ENCODE peak calls at places on chromosomes 13 and 19, in seven cellular contexts. V is mesendoderm, Z is neuronal stem cell, H is IMR-90, R is trophoblast cell, D is mesenchymal stem cell, O is H1. F is an unnamed sample.

GRCh38 chr19:18733196-18733647 is 49.7 kb downstream of the CRTC1 start:
- DNase-seq in V (no peak), Z (no peak), H (peak), R (no peak), D (peak), O (no peak), F (no peak)

GRCh38 chr13:91399189-91400093 is 1.0 kb downstream of the GPC5 start:
- DNase-seq in V (no peak), Z (no peak), H (no peak), R (no peak), D (no peak), O (no peak), F (no peak)

GRCh38 chr13:65292488-65292901 is 1937.6 kb downstream of the PCDH9 start:
- DNase-seq in V (peak), Z (no peak), H (peak), R (no peak), D (peak), O (peak), F (peak)

GRCh38 chr19:6723108-6723618 is 2.7 kb upstream of the C3 start:
- DNase-seq in V (peak), Z (no peak), H (peak), R (no peak), D (peak), O (no peak), F (no peak)

GRCh38 chr13:33633701-33634525 is 184.0 kb upstream of the RFC3 start:
- DNase-seq in V (peak), Z (no peak), H (peak), R (peak), D (peak), O (no peak), F (no peak)

GRCh38 chr19:47035127-47035494 is 13.3 kb downstream of the TMEM160 start:
- DNase-seq in V (peak), Z (no peak), H (no peak), R (no peak), D (no peak), O (no peak), F (peak)

GRCh38 chr13:112812306-112813034 is 122.6 kb downstream of the ATP11A start:
- DNase-seq in V (no peak), Z (no peak), H (no peak), R (no peak), D (no peak), O (no peak), F (no peak)

GRCh38 chr19:44602071-44602470 is 11.3 kb upstream of the IGSF23 start:
- DNase-seq in V (no peak), Z (no peak), H (no peak), R (peak), D (no peak), O (no peak), F (no peak)

GRCh38 chr13:61954092-61954491 is 538.4 kb upstream of the PCDH20 start:
- DNase-seq in V (peak), Z (peak), H (peak), R (no peak), D (peak), O (no peak), F (no peak)

GRCh38 chr13:31908696-31909386 is 122.7 kb upstream of the FRY start:
- DNase-seq in V (peak), Z (no peak), H (no peak), R (peak), D (no peak), O (no peak), F (no peak)

GRCh38 chr13:30169442-30169841 is 137.9 kb downstream of the KATNAL1 start:
- DNase-seq in V (no peak), Z (no peak), H (no peak), R (no peak), D (peak), O (no peak), F (no peak)

GRCh38 chr19:32971012-32971595 is 654 bp downstream of the CEP89 start:
- DNase-seq in V (no peak), Z (no peak), H (no peak), R (no peak), D (no peak), O (no peak), F (no peak)

GRCh38 chr19:55423225-55423967 is 15.8 kb upstream of the UBE2S start:
- DNase-seq in V (no peak), Z (no peak), H (no peak), R (no peak), D (no peak), O (no peak), F (no peak)

GRCh38 chr19:45507864-45508680 is 793 bp downstream of the VASP start:
- DNase-seq in V (peak), Z (no peak), H (no peak), R (peak), D (peak), O (no peak), F (peak)

GRCh38 chr13:26538363-26539317 is 18.8 kb upstream of the WASF3 start:
- DNase-seq in V (no peak), Z (no peak), H (no peak), R (no peak), D (no peak), O (no peak), F (no peak)

GRCh38 chr19:1079566-1080111 is 12.7 kb downstream of the ARHGAP45 start:
- DNase-seq in V (no peak), Z (no peak), H (no peak), R (peak), D (no peak), O (no peak), F (peak)

GRCh38 chr13:38702609-38703008 is 15.7 kb downstream of the FREM2 start:
- DNase-seq in V (no peak), Z (no peak), H (no peak), R (no peak), D (no peak), O (no peak), F (no peak)

GRCh38 chr13:66845393-66845792 is 384.7 kb downstream of the PCDH9 start:
- DNase-seq in V (no peak), Z (no peak), H (no peak), R (no peak), D (no peak), O (no peak), F (no peak)

GRCh38 chr13:99314640-99315176 is 7.5 kb upstream of the GPR183 start:
- DNase-seq in V (no peak), Z (no peak), H (peak), R (no peak), D (peak), O (no peak), F (no peak)

GRCh38 chr19:29404015-29404414 is 121.8 kb upstream of the VSTM2B start:
- DNase-seq in V (no peak), Z (no peak), H (no peak), R (no peak), D (no peak), O (no peak), F (no peak)

GRCh38 chr19:7159105-7159933 is 89.8 kb downstream of the ZNF557 start:
- DNase-seq in V (no peak), Z (no peak), H (peak), R (peak), D (peak), O (no peak), F (no peak)

GRCh38 chr13:28750187-28751045 is 31.6 kb upstream of the SLC46A3 start:
- DNase-seq in V (no peak), Z (no peak), H (no peak), R (no peak), D (no peak), O (no peak), F (no peak)

GRCh38 chr19:46791944-46792343 is 3.5 kb upstream of the SLC1A5 start:
- DNase-seq in V (peak), Z (no peak), H (no peak), R (peak), D (peak), O (no peak), F (no peak)

GRCh38 chr13:79060216-79060615 is 345.8 kb downstream of the RBM26 start:
- DNase-seq in V (peak), Z (no peak), H (no peak), R (no peak), D (no peak), O (no peak), F (no peak)

GRCh38 chr13:36999054-36999927 is at the start of gene ALG5:
- DNase-seq in V (peak), Z (peak), H (peak), R (peak), D (peak), O (peak), F (peak)

GRCh38 chr13:20672772-20673171 is 30.7 kb upstream of the IL17D start:
- DNase-seq in V (no peak), Z (no peak), H (peak), R (no peak), D (no peak), O (no peak), F (no peak)

GRCh38 chr19:38250821-38251563 is 5.2 kb downstream of the PPP1R14A start:
- DNase-seq in V (no peak), Z (no peak), H (no peak), R (no peak), D (peak), O (no peak), F (peak)

GRCh38 chr19:41310031-41310831 is at the start of gene CCDC97:
- DNase-seq in V (peak), Z (peak), H (peak), R (peak), D (peak), O (peak), F (peak)
- H3K4ac ChIP-seq in V (peak), Z (no peak), H (peak), R (peak), D (peak), O (no peak), F (no peak)

DNA sequence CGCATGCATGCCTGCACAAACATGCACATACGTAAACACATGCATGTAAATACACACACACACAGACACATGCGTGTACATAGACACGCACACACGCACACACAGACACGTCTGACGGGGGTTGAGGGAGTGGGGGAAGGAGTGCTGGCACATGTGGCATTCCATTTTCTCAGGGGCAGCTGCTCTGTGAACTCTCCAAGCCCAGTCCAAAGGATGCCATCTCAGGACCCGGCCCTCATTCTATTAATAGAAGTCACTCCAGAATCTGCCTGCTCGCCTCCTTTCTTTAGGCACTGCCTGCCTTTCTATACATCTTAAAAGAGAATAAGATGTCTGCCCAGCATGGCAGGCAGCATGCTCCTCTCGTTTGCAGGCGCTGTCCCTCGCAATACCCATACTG is 5.3 kb downstream of the ARHGEF7 start:
- DNase-seq in V (no peak), Z (no peak), H (no peak), R (no peak), D (no peak), O (no peak), F (no peak)
- H3K4ac ChIP-seq in V (no peak), Z (no peak), H (no peak), R (no peak), D (no peak), O (no peak), F (no peak)

DNA sequence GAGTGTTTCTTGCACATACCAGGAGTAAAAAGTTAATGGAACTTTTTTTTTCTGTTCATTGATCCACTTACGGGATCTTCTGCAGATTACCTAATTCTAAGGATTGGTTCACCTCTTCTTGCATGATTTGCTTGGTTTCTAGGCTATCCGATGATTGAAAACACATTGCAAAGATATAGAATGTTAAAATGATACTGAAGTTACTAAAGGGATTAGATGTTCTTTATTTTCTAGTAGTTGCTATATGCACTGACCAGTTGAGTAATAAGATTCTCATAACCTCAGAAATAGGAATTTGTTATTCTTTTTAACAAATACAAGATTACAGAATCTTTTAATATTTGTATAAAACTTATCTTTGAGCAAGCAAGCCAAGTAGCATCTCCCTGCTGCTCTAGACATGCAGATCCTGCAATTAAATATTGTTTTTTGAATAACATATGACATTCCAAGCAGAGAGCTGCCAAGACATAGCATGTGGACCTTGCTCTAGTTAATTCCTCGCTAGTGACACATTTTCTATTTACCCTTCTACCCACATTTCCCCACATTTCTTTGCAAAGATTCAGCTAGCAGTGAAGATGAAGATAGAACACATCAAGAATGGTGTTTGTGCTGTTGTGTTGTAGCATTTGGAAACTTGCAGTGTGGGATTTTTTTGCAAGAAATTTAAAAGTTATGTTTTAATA is 51.7 kb upstream of the RNF113B start:
- DNase-seq in V (no peak), Z (no peak), H (peak), R (no peak), D (peak), O (no peak), F (no peak)
- H3K4ac ChIP-seq in V (no peak), Z (no peak), H (no peak), R (no peak), D (no peak), O (no peak), F (no peak)

GRCh38 chr13:110563463-110563774 is 1.9 kb upstream of the RAB20 start:
- DNase-seq in V (no peak), Z (no peak), H (no peak), R (no peak), D (no peak), O (no peak), F (no peak)

GRCh38 chr13:110564472-110564985 is 3.0 kb upstream of the RAB20 start:
- DNase-seq in V (no peak), Z (no peak), H (no peak), R (no peak), D (no peak), O (no peak), F (no peak)

GRCh38 chr13:110566201-110566600 is 4.7 kb upstream of the RAB20 start:
- DNase-seq in V (peak), Z (no peak), H (no peak), R (no peak), D (no peak), O (no peak), F (no peak)

GRCh38 chr13:110562696-110563462 is 1.4 kb upstream of the RAB20 start:
- DNase-seq in V (no peak), Z (no peak), H (no peak), R (no peak), D (no peak), O (no peak), F (no peak)

GRCh38 chr13:110565296-110565695 is 3.8 kb upstream of the RAB20 start:
- DNase-seq in V (peak), Z (no peak), H (no peak), R (no peak), D (no peak), O (no peak), F (no peak)
- H3K4ac ChIP-seq in V (no peak), Z (no peak), H (no peak), R (no peak), D (no peak), O (no peak), F (no peak)

F was measured in H9.